ENCODE peak calls at places on chromosomes 3 and 15, in six cellular contexts. S, A, T, L, U and V are unnamed samples. For H3K4me1, the result is how much of the 10 kb centered on the place peaks cover.

GRCh38 chr15:38714309-38715072 is 149.9 kb upstream of the RASGRP1 start:
- DNase-seq in S (no peak), A (no peak), T (no peak), L (no peak), U (no peak), V (peak)

GRCh38 chr3:55160241-55160877 is 232.5 kb upstream of the LRTM1 start:
- DNase-seq in S (no peak), A (peak), T (peak), L (no peak), U (no peak), V (no peak)

GRCh38 chr3:167813169-167814123 is 77.9 kb downstream of the SERPINI1 start:
- DNase-seq in S (peak), A (no peak), T (no peak), L (no peak), U (no peak), V (no peak)

GRCh38 chr15:90529369-90530249 is at the start of gene CRTC3:
- DNase-seq in S (peak), A (peak), T (peak), L (peak), U (peak), V (peak)

GRCh38 chr15:71194286-71194685 is 79.0 kb downstream of the THSD4 start:
- DNase-seq in S (no peak), A (no peak), T (no peak), L (no peak), U (no peak), V (no peak)

GRCh38 chr3:96813134-96813819 is 1.1 kb upstream of the EPHA6 start:
- DNase-seq in S (peak), A (peak), T (peak), L (peak), U (peak), V (peak)

GRCh38 chr15:29936353-29937049 is 114.2 kb upstream of the TJP1 start:
- DNase-seq in S (no peak), A (no peak), T (no peak), L (no peak), U (no peak), V (no peak)

GRCh38 chr3:183410280-183410679 is 18.1 kb downstream of the MCF2L2 start:
- DNase-seq in S (no peak), A (no peak), T (no peak), L (no peak), U (no peak), V (no peak)

GRCh38 chr15:26757156-26757555 is 15.7 kb downstream of the GABRB3 start:
- DNase-seq in S (no peak), A (no peak), T (no peak), L (no peak), U (no peak), V (no peak)

GRCh38 chr3:159785276-159785675 is 203.4 kb upstream of the IL12A start:
- DNase-seq in S (peak), A (no peak), T (no peak), L (no peak), U (no peak), V (no peak)

GRCh38 chr15:63094495-63094931 is 27.1 kb upstream of the LACTB start:
- DNase-seq in S (no peak), A (no peak), T (no peak), L (no peak), U (no peak), V (no peak)

GRCh38 chr3:47163990-47164848 is at the start of gene SETD2:
- DNase-seq in S (peak), A (peak), T (peak), L (peak), U (peak), V (peak)

GRCh38 chr15:55401786-55402246 is 6.3 kb downstream of the CCPG1 start:
- DNase-seq in S (no peak), A (no peak), T (no peak), L (no peak), U (no peak), V (no peak)

GRCh38 chr3:59726279-59726678 is 676.5 kb upstream of the CFAP20DC start:
- DNase-seq in S (no peak), A (no peak), T (no peak), L (no peak), U (no peak), V (no peak)

GRCh38 chr3:158801200-158801599 is 654 bp upstream of the MFSD1 start:
- DNase-seq in S (peak), A (no peak), T (no peak), L (no peak), U (no peak), V (no peak)

GRCh38 chr15:80549191-80549590 is 145.0 kb downstream of the ARNT2 start:
- DNase-seq in S (no peak), A (no peak), T (no peak), L (no peak), U (no peak), V (no peak)

GRCh38 chr3:132605374-132605792 is 8.3 kb downstream of the ACKR4 start:
- DNase-seq in S (no peak), A (no peak), T (no peak), L (no peak), U (no peak), V (no peak)

GRCh38 chr15:99170476-99171065 is 65.7 kb downstream of the SYNM start:
- DNase-seq in S (no peak), A (no peak), T (no peak), L (no peak), U (no peak), V (no peak)

GRCh38 chr15:60299452-60300047 is 98.2 kb downstream of the ANXA2 start:
- DNase-seq in S (no peak), A (no peak), T (peak), L (peak), U (peak), V (no peak)

GRCh38 chr3:55624238-55624637 is 137.1 kb upstream of the WNT5A start:
- DNase-seq in S (no peak), A (no peak), T (no peak), L (no peak), U (no peak), V (no peak)

GRCh38 chr3:58386966-58387365 is 46.7 kb downstream of the PDHB start:
- DNase-seq in S (no peak), A (peak), T (no peak), L (no peak), U (peak), V (no peak)

GRCh38 chr3:71045917-71046282 is 537.6 kb downstream of the FOXP1 start:
- DNase-seq in S (no peak), A (no peak), T (no peak), L (no peak), U (no peak), V (no peak)

GRCh38 chr3:23991236-23992050 is 46.4 kb downstream of the NR1D2 start:
- DNase-seq in S (no peak), A (no peak), T (peak), L (no peak), U (no peak), V (no peak)

GRCh38 chr3:145739926-145740325 is 421.1 kb downstream of the PLOD2 start:
- DNase-seq in S (no peak), A (no peak), T (no peak), L (no peak), U (no peak), V (no peak)

GRCh38 chr15:77696006-77696631 is 63.4 kb upstream of the LINGO1 start:
- DNase-seq in S (no peak), A (no peak), T (no peak), L (no peak), U (no peak), V (no peak)

GRCh38 chr15:59892995-59893394 is 111.1 kb upstream of the FOXB1 start:
- DNase-seq in S (peak), A (no peak), T (no peak), L (no peak), U (no peak), V (no peak)

GRCh38 chr15:72585659-72586058 is 68.8 kb upstream of the GOLGA6B start:
- DNase-seq in S (no peak), A (no peak), T (no peak), L (no peak), U (no peak), V (no peak)

GRCh38 chr3:183468424-183468823 is 40.0 kb upstream of the MCF2L2 start:
- DNase-seq in S (no peak), A (no peak), T (no peak), L (no peak), U (no peak), V (no peak)

GRCh38 chr3:60948488-60948887 is 302.8 kb downstream of the FHIT start:
- DNase-seq in S (no peak), A (no peak), T (no peak), L (no peak), U (no peak), V (no peak)

GRCh38 chr3:12993022-12993622 is 80.1 kb downstream of the IQSEC1 start:
- DNase-seq in S (peak), A (no peak), T (no peak), L (no peak), U (no peak), V (no peak)

GRCh38 chr3:106247902-106248684 is 379.3 kb upstream of the CBLB start:
- DNase-seq in S (no peak), A (no peak), T (no peak), L (no peak), U (no peak), V (no peak)

GRCh38 chr15:68819451-68820204 is 1.1 kb downstream of the ANP32A start:
- DNase-seq in S (peak), A (peak), T (peak), L (peak), U (peak), V (peak)

GRCh38 chr3:19881036-19881435 is 53.0 kb downstream of the EFHB start:
- DNase-seq in S (no peak), A (no peak), T (no peak), L (no peak), U (no peak), V (no peak)

GRCh38 chr3:4356642-4357041 is 53.5 kb downstream of the SETMAR start:
- DNase-seq in S (no peak), A (no peak), T (peak), L (no peak), U (no peak), V (no peak)

GRCh38 chr15:83200589-83200988 is 7.0 kb downstream of the HDGFL3 start:
- DNase-seq in S (no peak), A (no peak), T (no peak), L (no peak), U (no peak), V (no peak)

GRCh38 chr15:64620991-64621495 is 154.3 kb downstream of the RBPMS2 start:
- DNase-seq in S (no peak), A (no peak), T (no peak), L (no peak), U (no peak), V (no peak)

GRCh38 chr15:64618138-64618537 is 157.3 kb downstream of the RBPMS2 start:
- DNase-seq in S (no peak), A (no peak), T (no peak), L (no peak), U (no peak), V (no peak)

GRCh38 chr15:64617727-64618126 is 157.3 kb downstream of the ZNF609 start:
- DNase-seq in S (no peak), A (no peak), T (no peak), L (no peak), U (no peak), V (no peak)

GRCh38 chr15:64619880-64620839 is 155.2 kb downstream of the RBPMS2 start:
- DNase-seq in S (no peak), A (no peak), T (no peak), L (no peak), U (no peak), V (no peak)

GRCh38 chr15:64618569-64618968 is 156.8 kb downstream of the RBPMS2 start:
- DNase-seq in S (no peak), A (no peak), T (no peak), L (no peak), U (no peak), V (no peak)
- H3K4me1 ChIP-seq in S (under half), A (under half), T (under half), L (under half), U (under half), V (under half)

GRCh38 chr3:188123170-188123920 is 30.6 kb upstream of the LPP start:
- DNase-seq in S (peak), A (no peak), T (no peak), L (no peak), U (no peak), V (no peak)
- H3K4me1 ChIP-seq in S (under half), A (under half), T (under half), L (under half), U (under half), V (under half)

GRCh38 chr3:39323454-39323853 is 6.1 kb upstream of the CCR8 start:
- DNase-seq in S (no peak), A (no peak), T (no peak), L (no peak), U (no peak), V (no peak)

GRCh38 chr3:39318311-39318710 is 11.2 kb upstream of the CCR8 start:
- DNase-seq in S (no peak), A (no peak), T (no peak), L (no peak), U (no peak), V (no peak)

GRCh38 chr3:39315420-39315819 is 14.1 kb upstream of the CCR8 start:
- DNase-seq in S (no peak), A (no peak), T (no peak), L (no peak), U (no peak), V (no peak)

GRCh38 chr3:39317571-39318169 is 11.8 kb upstream of the CCR8 start:
- DNase-seq in S (peak), A (no peak), T (no peak), L (no peak), U (no peak), V (no peak)

GRCh38 chr3:39319249-39319648 is 10.3 kb upstream of the CCR8 start:
- DNase-seq in S (no peak), A (no peak), T (no peak), L (no peak), U (no peak), V (no peak)
- H3K4me1 ChIP-seq in S (under half), A (under half), T (under half), L (under half), U (under half), V (under half)

GRCh38 chr3:10551139-10551538 is 45.8 kb upstream of the ATP2B2 start:
- DNase-seq in S (no peak), A (no peak), T (no peak), L (no peak), U (no peak), V (peak)
- H3K4me1 ChIP-seq in S (under half), A (under half), T (under half), L (under half), U (under half), V (under half)

GRCh38 chr15:67090297-67091072 is 25.1 kb downstream of the SMAD3 start:
- DNase-seq in S (no peak), A (no peak), T (no peak), L (no peak), U (no peak), V (no peak)
- H3K4me1 ChIP-seq in S (under half), A (half or more), T (under half), L (under half), U (under half), V (under half)

DNA sequence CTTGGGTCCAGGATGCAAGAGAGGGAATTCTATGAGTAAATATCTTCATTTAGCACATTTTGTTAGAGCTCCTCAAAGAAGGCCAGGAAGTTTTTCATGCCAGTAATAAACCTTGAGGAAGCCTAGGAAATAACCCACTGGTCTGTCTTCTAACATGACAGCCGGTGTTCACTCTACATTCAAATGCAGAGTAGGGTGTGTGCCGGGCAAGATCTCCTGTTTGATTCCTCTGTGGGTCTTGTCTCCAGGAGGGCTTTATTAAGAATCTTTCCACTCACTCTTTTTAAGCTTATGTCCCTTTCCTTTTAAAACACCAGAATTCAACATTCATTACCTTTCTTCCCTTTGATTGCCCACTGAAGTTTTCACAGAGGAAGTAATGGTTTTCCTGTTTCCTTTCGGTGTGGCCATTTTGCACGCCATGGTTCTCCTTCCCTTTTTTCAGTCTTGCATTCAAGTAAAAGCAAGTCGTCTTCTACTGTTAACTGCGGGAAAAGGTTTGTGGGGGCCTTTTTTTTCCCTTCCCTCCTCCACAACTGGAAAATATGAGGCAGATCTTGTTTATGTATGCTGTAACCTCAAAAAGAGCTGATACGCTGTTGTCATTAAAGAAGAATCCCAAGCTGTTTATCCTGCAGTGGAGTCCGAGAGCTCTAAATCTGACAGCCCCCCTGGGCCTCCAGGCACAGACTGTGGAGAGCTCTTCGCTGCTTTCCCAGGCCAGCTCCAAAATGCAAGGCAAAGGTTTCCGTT is 40.6 kb downstream of the FILIP1L start:
- DNase-seq in S (no peak), A (no peak), T (no peak), L (peak), U (peak), V (no peak)
- H3K4me1 ChIP-seq in S (under half), A (half or more), T (under half), L (under half), U (under half), V (under half)

DNA sequence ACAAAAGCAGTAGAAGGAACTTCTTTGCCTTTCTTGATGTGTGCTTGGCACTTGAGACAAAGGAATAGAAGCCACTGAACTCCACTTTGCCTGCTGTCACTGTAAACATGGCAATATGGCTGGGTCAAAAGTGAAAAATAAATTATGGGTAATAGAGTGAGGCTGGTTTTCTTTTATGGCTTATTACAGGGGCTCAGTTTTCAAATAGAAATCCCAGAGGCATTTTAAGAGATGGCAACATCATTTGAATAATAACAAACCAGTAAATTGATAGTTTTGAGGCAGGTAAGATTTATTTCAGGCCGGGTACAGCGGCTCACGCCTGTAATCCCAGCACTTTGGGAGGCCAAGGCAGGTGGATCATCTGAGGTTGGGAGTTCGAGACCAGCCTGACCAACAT is 2.8 kb downstream of the C3orf52 start:
- DNase-seq in S (no peak), A (no peak), T (no peak), L (no peak), U (no peak), V (no peak)
- H3K4me1 ChIP-seq in S (half or more), A (under half), T (under half), L (under half), U (under half), V (under half)

DNA sequence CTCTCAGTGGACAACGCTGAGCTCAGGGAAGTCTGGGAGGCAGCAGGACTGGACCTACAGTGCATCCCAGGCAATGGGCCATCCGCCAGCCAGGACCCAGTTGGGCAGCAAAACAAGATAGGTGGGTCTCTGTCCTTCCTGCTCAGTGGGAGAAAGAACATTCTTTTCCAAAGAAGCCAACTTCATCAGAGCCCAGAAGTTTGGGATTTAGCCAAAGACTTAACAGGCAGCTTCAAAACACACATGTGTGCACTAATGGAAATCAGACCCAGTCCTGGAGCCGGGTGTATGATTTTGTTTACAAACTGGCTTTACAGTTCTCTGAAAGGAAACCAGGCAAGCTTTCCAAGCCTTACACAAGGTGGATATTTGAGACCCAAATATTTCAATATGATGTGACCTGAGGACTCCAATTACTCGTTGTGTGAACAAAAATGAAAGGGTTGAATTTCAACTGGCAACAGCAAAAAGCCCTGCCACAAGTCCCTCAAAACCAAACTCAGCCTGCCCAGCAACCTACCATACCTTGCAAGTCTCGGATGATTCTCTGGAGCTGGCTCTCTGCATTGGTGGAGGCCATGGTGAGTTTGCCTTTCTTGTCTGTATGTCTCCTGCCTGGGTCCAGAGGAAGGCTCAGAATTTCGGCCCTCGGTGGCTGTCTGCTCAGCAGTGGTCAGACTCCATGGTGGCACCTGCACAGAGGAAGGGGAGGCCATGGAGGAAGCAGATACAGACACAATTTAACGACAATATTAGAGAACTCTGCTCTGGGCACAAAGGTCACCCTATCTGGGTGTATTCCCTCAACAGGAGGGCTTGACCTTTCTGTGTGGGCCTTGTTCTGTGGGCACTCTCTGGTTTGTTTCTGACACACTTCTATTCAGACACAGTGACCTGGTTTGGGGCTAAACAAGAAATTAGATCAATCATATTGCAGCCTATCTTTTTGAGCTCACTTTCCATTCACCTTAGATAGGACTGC is 11.0 kb downstream of the FYCO1 start:
- DNase-seq in S (no peak), A (no peak), T (no peak), L (no peak), U (no peak), V (no peak)
- H3K4me1 ChIP-seq in S (under half), A (half or more), T (under half), L (under half), U (half or more), V (half or more)